ENCODE peak calls at places on chromosome 21, in four cellular contexts. R is fibroblast of lung, I is endothelial cell, Z is WTC11. S is an unnamed sample.

GRCh38 chr21:41446571-41446970 is 20.5 kb downstream of the MX1 start:
- DNase-seq in I (no peak), R (no peak), Z (no peak), S (peak; percentile 32)

GRCh38 chr21:42061866-42062542 is 9.1 kb upstream of the UMODL1 start:
- DNase-seq in Z (no peak), I (no peak), R (no peak), S (no peak)

GRCh38 chr21:38819719-38820147 is 14.0 kb downstream of the ETS2 start:
- DNase-seq in I (no peak), R (peak; percentile 88), Z (no peak), S (peak; percentile 54)

GRCh38 chr21:42366292-42367010 is at the start of gene TFF1:
- DNase-seq in I (no peak), Z (no peak), R (no peak), S (no peak)

GRCh38 chr21:42125571-42126544 is 54.7 kb downstream of the UMODL1 start:
- DNase-seq in I (no peak), Z (peak; percentile 29), R (peak; percentile 63), S (peak; percentile 20)

GRCh38 chr21:46384556-46384955 is 60.6 kb downstream of the PCNT start:
- DNase-seq in I (no peak), R (no peak), Z (no peak), S (no peak)

GRCh38 chr21:36165356-36165755 is 8.7 kb downstream of the DOP1B start:
- DNase-seq in R (no peak), Z (no peak), I (no peak), S (no peak)

GRCh38 chr21:38494688-38495087 is 3.6 kb downstream of the ERG start:
- DNase-seq in Z (no peak), R (peak; percentile 58), I (no peak), S (peak; percentile 15)

GRCh38 chr21:34367320-34367935 is 3.6 kb downstream of the KCNE2 start:
- DNase-seq in Z (peak; percentile 48), R (peak; percentile 63), I (peak; percentile 33), S (peak; percentile 92)

GRCh38 chr21:42248241-42248640 is 29.3 kb downstream of the ABCG1 start:
- DNase-seq in Z (no peak), R (no peak), I (no peak), S (no peak)

GRCh38 chr21:41364308-41364707 is 2.5 kb downstream of the MX2 start:
- DNase-seq in R (no peak), I (no peak), Z (no peak), S (no peak)

GRCh38 chr21:33640697-33641338 is 723 bp downstream of the CRYZL1 start:
- DNase-seq in Z (no peak), I (no peak), R (peak; percentile 36), S (no peak)

GRCh38 chr21:31731112-31731801 is 661 bp downstream of the SCAF4 start:
- DNase-seq in R (peak; percentile 39), Z (peak; percentile 57), I (peak; percentile 63), S (no peak)
- TF ChIP-seq CTCF in R (no peak), Z (no peak), I (peak; percentile 19), S (peak; percentile 54)

DNA sequence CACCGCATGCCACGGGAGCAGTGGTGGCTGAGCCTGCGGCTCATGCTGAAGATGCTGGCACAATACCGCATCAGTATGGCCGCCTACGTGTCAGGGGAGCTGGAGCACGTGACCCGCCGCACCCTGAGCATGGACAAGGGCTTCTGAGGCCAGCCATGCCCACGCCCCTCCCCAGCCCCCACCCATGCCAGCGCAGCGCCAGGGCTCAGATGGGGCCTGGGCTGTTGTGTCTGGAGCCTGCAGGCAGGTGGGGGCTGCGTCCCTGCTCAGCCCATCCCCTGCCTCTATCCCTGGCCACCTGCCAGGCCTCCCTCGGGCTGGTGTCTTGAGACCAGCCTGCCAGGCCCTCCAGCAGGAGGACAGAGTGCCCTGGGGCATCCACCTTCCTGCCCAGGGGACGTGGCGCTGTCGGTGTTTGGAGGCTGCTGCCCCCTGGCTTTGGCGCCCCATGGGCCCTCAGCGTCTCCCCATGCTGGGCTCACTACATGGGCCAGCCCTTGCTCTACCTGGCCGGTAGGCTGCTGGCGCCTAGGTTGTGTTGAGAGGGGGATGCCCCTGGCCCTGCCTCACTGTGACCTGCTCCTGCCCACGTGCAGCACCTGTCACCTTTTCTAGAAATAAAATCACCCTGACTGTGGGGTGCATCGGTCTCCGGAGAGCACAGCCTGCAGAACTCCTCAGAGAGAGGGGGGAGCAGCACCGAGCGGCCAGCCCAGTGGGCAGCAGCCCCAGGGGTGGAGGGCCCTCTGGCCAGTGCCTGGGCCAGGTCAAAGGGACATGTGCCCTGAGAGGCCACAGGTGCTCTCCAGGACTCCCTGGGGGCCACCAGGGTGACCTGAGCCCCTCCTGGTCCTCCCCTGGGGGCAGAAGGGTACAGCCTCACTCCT is 12.2 kb downstream of the CFAP410 start:
- DNase-seq in I (no peak), Z (no peak), R (no peak), S (no peak)
- TF ChIP-seq CTCF in I (no peak), Z (no peak), R (no peak), S (peak; percentile 33)

GRCh38 chr21:45309541-45310381 is 22.1 kb upstream of the POFUT2 start:
- DNase-seq in I (no peak), R (no peak), Z (peak; percentile 6), S (no peak)

GRCh38 chr21:45308211-45309068 is 20.7 kb upstream of the POFUT2 start:
- DNase-seq in R (peak; percentile 88), I (no peak), Z (peak; percentile 11), S (no peak)

GRCh38 chr21:45306832-45307571 is 19.3 kb upstream of the POFUT2 start:
- DNase-seq in Z (peak; percentile 9), I (no peak), R (peak; percentile 92), S (no peak)

GRCh38 chr21:45310446-45310845 is 22.8 kb upstream of the POFUT2 start:
- DNase-seq in Z (peak; percentile 6), I (no peak), R (no peak), S (no peak)

GRCh38 chr21:45309069-45309521 is 21.4 kb upstream of the POFUT2 start:
- DNase-seq in I (peak; percentile 88), Z (peak; percentile 89), R (peak; percentile 45), S (no peak)
- TF ChIP-seq CTCF in I (peak; percentile 69), Z (peak; percentile 64), R (peak; percentile 76), S (peak; percentile 87)

GRCh38 chr21:17733209-17733608 is 85.9 kb downstream of the C21orf91 start:
- DNase-seq in I (no peak), Z (no peak), R (no peak), S (no peak)

GRCh38 chr21:17729455-17729854 is 89.7 kb downstream of the C21orf91 start:
- DNase-seq in Z (no peak), R (no peak), I (no peak), S (no peak)

GRCh38 chr21:17731554-17731953 is 87.6 kb downstream of the C21orf91 start:
- DNase-seq in Z (no peak), R (no peak), I (no peak), S (no peak)

GRCh38 chr21:17732306-17732705 is 86.8 kb downstream of the C21orf91 start:
- DNase-seq in I (no peak), R (peak; percentile 30), Z (no peak), S (no peak)

GRCh38 chr21:17730782-17731181 is 88.4 kb downstream of the C21orf91 start:
- DNase-seq in Z (no peak), R (peak; percentile 6), I (no peak), S (no peak)
- TF ChIP-seq CTCF in Z (no peak), R (no peak), I (no peak), S (no peak)

S was measured in HFFc6.